ENCODE peak calls at places on chromosomes 1 and 21, in four cellular contexts. V, Y, W and N are unnamed samples.

GRCh38 chr1:57309608-57310007 is 114.3 kb downstream of the DAB1 start:
- DNase-seq in Y (no peak), V (no peak), W (no peak), N (no peak)

GRCh38 chr21:33901421-33902288 is 13.9 kb downstream of the ATP5PO start:
- DNase-seq in V (peak), W (no peak), Y (peak), N (no peak)

GRCh38 chr1:150006881-150007401 is 3.6 kb downstream of the OTUD7B start:
- DNase-seq in V (peak), Y (peak), W (no peak), N (no peak)

GRCh38 chr1:115717541-115717940 is 51.0 kb downstream of the CASQ2 start:
- DNase-seq in Y (peak), W (peak), V (peak), N (peak)

GRCh38 chr1:54610048-54610447 is 13.3 kb downstream of the FAM151A start:
- DNase-seq in Y (no peak), V (peak), W (no peak), N (no peak)

GRCh38 chr1:210915890-210916507 is 217.9 kb downstream of the KCNH1 start:
- DNase-seq in Y (peak), W (no peak), V (no peak), N (no peak)

GRCh38 chr1:14304381-14304865 is 294.1 kb upstream of the KAZN start:
- DNase-seq in W (no peak), Y (peak), V (peak), N (no peak)

GRCh38 chr1:90411155-90411554 is 305.9 kb downstream of the BARHL2 start:
- DNase-seq in W (no peak), Y (no peak), V (no peak), N (no peak)

GRCh38 chr1:109256971-109257681 is 7.8 kb downstream of the CELSR2 start:
- DNase-seq in W (no peak), V (no peak), Y (no peak), N (no peak)

GRCh38 chr1:235821361-235821981 is 45.2 kb downstream of the LYST start:
- DNase-seq in Y (peak), V (peak), W (no peak), N (no peak)

GRCh38 chr1:181133441-181133951 is 45.0 kb downstream of the IER5 start:
- DNase-seq in W (no peak), Y (no peak), V (no peak), N (no peak)

GRCh38 chr1:228374711-228375577 is 31.7 kb downstream of the TRIM11 start:
- DNase-seq in V (peak), Y (peak), W (no peak), N (no peak)

GRCh38 chr1:212247179-212247721 is 38.0 kb upstream of the PPP2R5A start:
- DNase-seq in W (no peak), Y (peak), V (peak), N (no peak)

GRCh38 chr1:24749257-24749656 is 4.0 kb downstream of the CLIC4 start:
- DNase-seq in Y (no peak), V (no peak), W (no peak), N (no peak)

GRCh38 chr1:50968021-50968883 is 1.8 kb upstream of the CDKN2C start:
- DNase-seq in V (peak), Y (peak), W (peak), N (peak)

GRCh38 chr21:22728091-22728490 is 1729.9 kb downstream of the NCAM2 start:
- DNase-seq in Y (no peak), V (no peak), W (no peak), N (no peak)

GRCh38 chr1:154557248-154557938 is 1.1 kb downstream of the UBE2Q1 start:
- DNase-seq in Y (no peak), V (no peak), W (no peak), N (no peak)

GRCh38 chr1:165772739-165773138 is 4.1 kb upstream of the TMCO1 start:
- DNase-seq in V (no peak), Y (no peak), W (no peak), N (no peak)
- TF ChIP-seq CTCF in V (no peak), Y (no peak), W (no peak), N (no peak)

DNA sequence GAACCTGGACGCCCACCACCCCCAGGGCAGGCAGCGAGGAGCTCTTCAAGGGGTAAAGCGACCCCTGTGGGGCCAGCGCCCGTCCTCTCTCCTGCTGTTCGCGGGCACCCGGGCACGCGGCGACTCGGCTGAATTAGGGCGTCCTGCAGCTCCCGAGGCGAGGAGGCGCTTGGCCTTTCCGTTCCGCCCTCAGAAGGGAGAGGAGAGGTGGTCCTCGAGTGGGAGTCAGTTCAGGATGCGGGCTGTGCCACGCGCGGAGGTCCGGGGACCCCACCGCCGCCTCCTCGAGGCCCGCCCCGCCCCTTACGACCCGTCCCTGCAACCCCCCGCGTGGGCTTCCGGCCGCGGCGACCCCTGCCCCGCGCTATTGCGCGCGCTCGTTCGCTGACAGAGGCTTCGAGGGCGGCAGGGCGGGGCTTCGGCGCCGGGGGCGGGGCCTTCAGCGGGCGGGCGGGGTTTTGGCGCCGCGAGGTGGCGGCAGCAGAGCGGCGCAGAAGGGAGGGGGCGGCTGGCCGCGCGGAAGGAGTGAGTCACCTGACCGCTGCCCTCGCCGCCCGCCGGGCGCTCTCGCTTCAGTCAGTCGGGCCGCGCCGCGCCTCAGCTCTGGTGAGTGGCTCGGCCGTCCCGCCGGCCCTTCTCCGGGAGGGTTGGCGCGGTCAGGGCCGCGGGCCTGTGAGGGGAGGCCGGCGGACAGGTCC is at the start of gene BACH1:
- DNase-seq in W (peak), Y (peak), V (peak), N (peak)
- TF ChIP-seq CTCF in W (peak), Y (peak), V (peak), N (peak)

GRCh38 chr1:209797978-209798639 is 7.8 kb downstream of the IRF6 start:
- DNase-seq in V (no peak), Y (no peak), W (no peak), N (no peak)
- TF ChIP-seq CTCF in V (no peak), Y (peak), W (no peak), N (no peak)

GRCh38 chr1:166165661-166166399 is 971 bp downstream of the FAM78B start:
- DNase-seq in W (peak), Y (no peak), V (peak), N (peak)

GRCh38 chr1:166166400-166166699 is 451 bp downstream of the FAM78B start:
- DNase-seq in Y (no peak), V (no peak), W (peak), N (no peak)

GRCh38 chr1:166164995-166165660 is 1.7 kb downstream of the FAM78B start:
- DNase-seq in Y (peak), W (peak), V (peak), N (peak)

GRCh38 chr1:166167395-166167922 is 658 bp upstream of the FAM78B start:
- DNase-seq in Y (no peak), W (no peak), V (no peak), N (no peak)

GRCh38 chr1:166166701-166167394 is at the start of gene FAM78B:
- DNase-seq in Y (peak), W (peak), V (peak), N (peak)
- TF ChIP-seq CTCF in Y (no peak), W (no peak), V (no peak), N (peak)